ENCODE peak calls at places on chromosomes 12 and 14, in nine cellular contexts. L is activated CD4-positive, alpha-beta T cell treated with anti-CD3 and anti-CD28 coated beads, Interleukin-2, amount 50 U/mL, for 4 hours; E is EL; X is A549; T is ureter; H is activated CD8-positive, alpha-beta memory T cell treated with anti-CD3 and anti-CD28 coated beads, Interleukin-2, amount 50 U/mL, for 48 hours; Z is mucosa of gallbladder; M is AG04450; N is endothelial cell. F is an unnamed sample.

GRCh38 chr14:22131749-22132476 is 457.1 kb downstream of the DAD1 start:
- DNase-seq in X (peak), T (no peak), L (no peak), M (no peak), Z (no peak), H (peak), N (peak), E (peak), F (peak)

GRCh38 chr12:75917704-75918103 is 113.9 kb downstream of the PHLDA1 start:
- DNase-seq in Z (no peak), T (no peak), E (no peak), M (no peak), L (no peak), X (no peak), H (no peak), N (no peak), F (no peak)

GRCh38 chr12:10612954-10613333 is 465 bp downstream of the MAGOHB start:
- DNase-seq in E (no peak), H (no peak), N (no peak), T (no peak), M (no peak), L (no peak), Z (no peak), X (no peak), F (no peak)

GRCh38 chr12:111024205-111024794 is 103.9 kb upstream of the MYL2 start:
- DNase-seq in T (peak), H (peak), N (peak), M (no peak), L (peak), X (peak), E (peak), Z (peak), F (peak)

GRCh38 chr14:83757896-83758295 is 1772.0 kb upstream of the FLRT2 start:
- DNase-seq in E (peak), L (no peak), H (no peak), N (no peak), M (peak), T (no peak), Z (no peak), X (no peak), F (no peak)

GRCh38 chr12:104909761-104910160 is 48.3 kb downstream of the SLC41A2 start:
- DNase-seq in M (no peak), Z (no peak), L (no peak), H (no peak), E (no peak), T (no peak), N (no peak), X (no peak), F (no peak)

GRCh38 chr12:4037747-4038312 is 164.6 kb upstream of the PARP11 start:
- DNase-seq in E (peak), T (no peak), L (no peak), H (no peak), N (peak), X (peak), M (no peak), Z (peak), F (peak)

GRCh38 chr12:6154730-6155459 is 30.4 kb upstream of the VWF start:
- DNase-seq in M (no peak), E (no peak), N (no peak), X (no peak), Z (peak), T (peak), H (no peak), L (no peak), F (peak)

GRCh38 chr14:67908061-67908767 is 88.6 kb downstream of the RAD51B start:
- DNase-seq in T (no peak), N (no peak), L (no peak), H (no peak), X (no peak), Z (no peak), M (no peak), E (no peak), F (no peak)

GRCh38 chr12:31482816-31483215 is 108.1 kb downstream of the DENND5B start:
- DNase-seq in N (no peak), Z (no peak), H (no peak), T (no peak), X (no peak), L (no peak), E (peak), M (no peak), F (no peak)

GRCh38 chr12:62660763-62661162 is 194.1 kb downstream of the MON2 start:
- DNase-seq in L (no peak), M (no peak), X (peak), T (peak), N (no peak), E (peak), H (no peak), Z (no peak), F (no peak)

GRCh38 chr12:85803923-85804322 is 32.3 kb downstream of the RASSF9 start:
- DNase-seq in M (no peak), L (no peak), N (no peak), Z (no peak), X (no peak), E (no peak), H (no peak), T (no peak), F (no peak)

GRCh38 chr12:45668641-45669040 is 60.9 kb upstream of the ARID2 start:
- DNase-seq in E (no peak), Z (no peak), H (no peak), N (no peak), L (no peak), T (no peak), M (no peak), X (no peak), F (no peak)

GRCh38 chr12:33593753-33594152 is 154.1 kb upstream of the SYT10 start:
- DNase-seq in M (no peak), L (no peak), T (no peak), X (no peak), N (no peak), E (no peak), H (no peak), Z (no peak), F (no peak)

GRCh38 chr12:870378-870777 is 79.1 kb downstream of the RAD52 start:
- DNase-seq in H (no peak), Z (no peak), M (no peak), X (no peak), E (no peak), T (no peak), N (no peak), L (no peak), F (no peak)

GRCh38 chr12:79424109-79424721 is 266.5 kb downstream of the PAWR start:
- DNase-seq in E (peak), Z (no peak), X (peak), L (no peak), T (no peak), N (no peak), H (no peak), M (peak), F (no peak)

F was measured in transverse colon.